ENCODE peak calls at places on chromosomes 7 and 10, in nine cellular contexts. E is WTC11; R is foreskin fibroblast; L is type B pancreatic cell; V is Caki2; B is esophagus squamous epithelium; X is memory B cell; Y is T-helper 2 cell treated with Interferon-gamma antibody and Interleukin-4, amounts not matched to agents 5 μg/mL and 100 μg/mL, for 36 hours; P is nucleus accumbens. I is an unnamed sample.

GRCh38 chr7:72408966-72409637 is 3.0 kb downstream of the CALN1 start:
- DNase-seq in Y (no peak), L (no peak), E (no peak), R (no peak), V (no peak), B (no peak), X (no peak), P (no peak), I (no peak)

GRCh38 chr10:96626795-96627194 is 40.0 kb upstream of the TM9SF3 start:
- DNase-seq in P (no peak), V (no peak), Y (no peak), X (no peak), E (peak), R (no peak), L (no peak), B (no peak), I (no peak)

GRCh38 chr10:64093946-64094560 is 572.9 kb downstream of the REEP3 start:
- DNase-seq in V (no peak), Y (no peak), X (no peak), B (no peak), E (no peak), R (no peak), P (no peak), L (no peak), I (no peak)

GRCh38 chr7:90383879-90384278 is 19.4 kb upstream of the CLDN12 start:
- DNase-seq in R (peak), X (no peak), E (no peak), Y (no peak), L (no peak), B (no peak), P (no peak), V (no peak), I (peak)

GRCh38 chr7:4198301-4198700 is 483.8 kb upstream of the FOXK1 start:
- DNase-seq in X (no peak), R (no peak), E (no peak), Y (no peak), L (no peak), B (no peak), P (no peak), V (no peak), I (no peak)

GRCh38 chr7:34104120-34104519 is 198.8 kb downstream of the BMPER start:
- DNase-seq in E (no peak), L (no peak), B (no peak), P (no peak), V (no peak), X (no peak), Y (no peak), R (no peak), I (no peak)

GRCh38 chr7:105877736-105878135 is 1.3 kb upstream of the ATXN7L1 start:
- DNase-seq in R (no peak), L (no peak), E (no peak), P (no peak), X (no peak), Y (no peak), V (no peak), B (no peak), I (peak)

GRCh38 chr10:48821111-48821510 is 118.5 kb downstream of the LRRC18 start:
- DNase-seq in Y (no peak), E (no peak), L (no peak), V (no peak), R (no peak), X (no peak), B (no peak), P (no peak), I (no peak)

GRCh38 chr7:2142386-2142785 is 90.4 kb downstream of the MAD1L1 start:
- DNase-seq in R (no peak), X (no peak), V (no peak), B (no peak), P (no peak), L (no peak), E (no peak), Y (no peak), I (no peak)

GRCh38 chr10:71649631-71650030 is 69.9 kb downstream of the C10orf105 start:
- DNase-seq in E (no peak), V (no peak), X (no peak), Y (no peak), P (no peak), B (no peak), R (no peak), L (no peak), I (no peak)

GRCh38 chr7:113083132-113083833 is 3.3 kb downstream of the GPR85 start:
- DNase-seq in Y (no peak), P (no peak), E (no peak), X (no peak), V (no peak), B (no peak), R (no peak), L (no peak), I (no peak)

GRCh38 chr7:20666444-20666843 is 51.0 kb downstream of the ABCB5 start:
- DNase-seq in V (no peak), L (no peak), E (no peak), Y (no peak), B (no peak), X (no peak), P (no peak), R (no peak), I (no peak)

GRCh38 chr10:3825862-3826351 is 40.9 kb upstream of the KLF6 start:
- DNase-seq in P (no peak), L (no peak), E (no peak), V (no peak), B (no peak), Y (no peak), X (no peak), R (peak), I (peak)

GRCh38 chr7:38153515-38153914 is 24.5 kb upstream of the STARD3NL start:
- DNase-seq in X (no peak), P (no peak), V (no peak), E (no peak), Y (no peak), L (no peak), B (no peak), R (no peak), I (no peak)

GRCh38 chr10:15712903-15713302 is 6.8 kb downstream of the ITGA8 start:
- DNase-seq in B (no peak), Y (no peak), X (no peak), P (no peak), V (no peak), E (no peak), L (no peak), R (no peak), I (peak)

GRCh38 chr7:2101630-2102374 is 130.9 kb downstream of the MAD1L1 start:
- DNase-seq in B (no peak), R (no peak), X (no peak), Y (no peak), P (no peak), L (no peak), V (no peak), E (no peak), I (no peak)

GRCh38 chr7:4663239-4663638 is 18.9 kb upstream of the FOXK1 start:
- DNase-seq in X (no peak), B (no peak), P (no peak), E (no peak), L (no peak), V (no peak), Y (no peak), R (no peak), I (no peak)

GRCh38 chr7:150365673-150366398 is 2.8 kb upstream of the REPIN1 start:
- DNase-seq in X (peak), E (peak), Y (no peak), L (no peak), P (no peak), R (no peak), B (no peak), V (peak), I (no peak)

GRCh38 chr7:8113184-8113583 is 144.6 kb downstream of the GLCCI1 start:
- DNase-seq in X (no peak), E (no peak), P (no peak), L (no peak), B (no peak), Y (no peak), R (no peak), V (no peak), I (no peak)

GRCh38 chr7:94039368-94040065 is 35.4 kb upstream of the BET1 start:
- DNase-seq in V (no peak), L (no peak), P (no peak), R (no peak), Y (no peak), B (no peak), X (no peak), E (no peak), I (no peak)

GRCh38 chr10:86337121-86337601 is 29.4 kb downstream of the GRID1 start:
- DNase-seq in L (no peak), V (no peak), B (no peak), P (no peak), X (no peak), Y (no peak), E (no peak), R (no peak), I (no peak)

GRCh38 chr7:80499350-80499955 is 12.4 kb downstream of the GNAT3 start:
- DNase-seq in V (peak), L (no peak), X (no peak), P (no peak), E (peak), Y (no peak), B (no peak), R (peak), I (peak)

GRCh38 chr7:48426966-48427555 is 255.8 kb downstream of the ABCA13 start:
- DNase-seq in P (no peak), L (no peak), E (no peak), V (peak), B (no peak), X (no peak), R (no peak), Y (no peak), I (peak)

GRCh38 chr7:139749545-139749944 is 28.3 kb downstream of the HIPK2 start:
- DNase-seq in R (no peak), B (no peak), E (no peak), Y (no peak), P (no peak), X (no peak), V (no peak), L (no peak), I (no peak)

GRCh38 chr7:101420436-101420835 is 57.8 kb downstream of the COL26A1 start:
- DNase-seq in V (no peak), L (no peak), B (no peak), E (peak), R (no peak), Y (no peak), P (no peak), X (no peak), I (peak)

GRCh38 chr10:123135415-123136141 is at the start of gene HMX3:
- DNase-seq in B (no peak), Y (no peak), X (no peak), L (no peak), E (peak), R (no peak), V (no peak), P (no peak), I (peak)

GRCh38 chr10:102752266-102752930 is 8.7 kb downstream of the WBP1L start:
- DNase-seq in X (no peak), P (no peak), V (no peak), B (no peak), L (no peak), E (no peak), R (peak), Y (no peak), I (peak)

GRCh38 chr7:12771378-12771877 is 84.0 kb downstream of the ARL4A start:
- DNase-seq in X (no peak), P (peak), B (no peak), V (no peak), Y (no peak), L (no peak), E (no peak), R (peak), I (peak)

GRCh38 chr10:49606981-49607535 is 3.1 kb upstream of the SLC18A3 start:
- DNase-seq in L (peak), B (no peak), X (peak), P (no peak), R (peak), E (peak), V (peak), Y (peak), I (peak)

I was measured in AG20443.